ENCODE peak calls at places on chromosome 21, in seven cellular contexts. D is GM10248, G is T47D, E is brain microvascular endothelial cell, O is substantia nigra, J is NCI-H226, S is H4. Z is an unnamed sample.

GRCh38 chr21:44800971-44801467 is 601 bp downstream of the UBE2G2 start:
- DNase-seq in D (peak; percentile 75), G (peak; percentile 71), E (no peak), O (no peak), J (no peak), S (no peak), Z (no peak)

GRCh38 chr21:44749116-44749758 is 37.9 kb upstream of the TSPEAR start:
- DNase-seq in D (no peak), G (no peak), E (no peak), O (no peak), J (no peak), S (no peak), Z (no peak)

GRCh38 chr21:45224189-45224938 is 63.3 kb downstream of the POFUT2 start:
- DNase-seq in D (peak; percentile 47), G (no peak), E (peak; percentile 5), O (no peak), J (no peak), S (no peak), Z (no peak)

GRCh38 chr21:45327458-45328197 is 39.9 kb upstream of the POFUT2 start:
- DNase-seq in D (no peak), G (no peak), E (no peak), O (no peak), J (no peak), S (no peak), Z (no peak)

GRCh38 chr21:39169906-39170305 is 13.3 kb downstream of the PSMG1 start:
- DNase-seq in D (no peak), G (no peak), E (no peak), O (no peak), J (no peak), S (no peak), Z (no peak)

GRCh38 chr21:34933609-34934345 is 115.3 kb downstream of the RUNX1 start:
- DNase-seq in D (peak; percentile 41), G (no peak), E (no peak), O (no peak), J (no peak), S (no peak), Z (no peak)

GRCh38 chr21:15558884-15559283 is 170.9 kb upstream of the USP25 start:
- DNase-seq in D (no peak), G (no peak), E (no peak), O (no peak), J (no peak), S (no peak), Z (no peak)

GRCh38 chr21:16460936-16461335 is 731.2 kb downstream of the USP25 start:
- DNase-seq in D (no peak), G (peak; percentile 29), E (no peak), O (no peak), J (no peak), S (no peak), Z (no peak)

GRCh38 chr21:45357436-45358260 is 47.3 kb upstream of the COL18A1 start:
- DNase-seq in D (no peak), G (no peak), E (no peak), O (no peak), J (no peak), S (no peak), Z (no peak)

GRCh38 chr21:28069446-28069845 is 923.2 kb downstream of the LTN1 start:
- DNase-seq in D (no peak), G (no peak), E (peak; percentile 60), O (no peak), J (no peak), S (no peak), Z (no peak)

GRCh38 chr21:37764696-37765095 is 151.6 kb downstream of the KCNJ6 start:
- DNase-seq in D (no peak), G (no peak), E (no peak), O (no peak), J (no peak), S (no peak), Z (no peak)

GRCh38 chr21:34952701-34953100 is 96.4 kb downstream of the RUNX1 start:
- DNase-seq in D (no peak), G (no peak), E (no peak), O (no peak), J (peak; percentile 21), S (no peak), Z (no peak)

GRCh38 chr21:34511154-34511553 is 856 bp downstream of the KCNE1 start:
- DNase-seq in D (no peak), G (no peak), E (no peak), O (no peak), J (peak; percentile 10), S (no peak), Z (no peak)

GRCh38 chr21:41441546-41441945 is 15.5 kb downstream of the MX1 start:
- DNase-seq in D (no peak), G (no peak), E (no peak), O (no peak), J (no peak), S (no peak), Z (no peak)

GRCh38 chr21:43937898-43938309 is 72.9 kb downstream of the AGPAT3 start:
- DNase-seq in D (peak; percentile 65), G (no peak), E (no peak), O (no peak), J (no peak), S (no peak), Z (no peak)

GRCh38 chr21:44547656-44548331 is 3.5 kb downstream of the KRTAP10-2 start:
- DNase-seq in D (no peak), G (peak; percentile 23), E (no peak), O (no peak), J (no peak), S (no peak), Z (no peak)

GRCh38 chr21:26835027-26835713 is 10.0 kb downstream of the ADAMTS1 start:
- DNase-seq in D (no peak), G (no peak), E (peak; percentile 60), O (no peak), J (peak; percentile 67), S (peak; percentile 81), Z (no peak)

GRCh38 chr21:34598931-34599400 is 15.9 kb downstream of the RCAN1 start:
- DNase-seq in D (no peak), G (no peak), E (no peak), O (no peak), J (no peak), S (no peak), Z (no peak)

GRCh38 chr21:43775795-43776430 is at the start of gene CSTB:
- DNase-seq in D (peak; percentile 88), G (peak; percentile 73), E (no peak), O (peak; percentile 79), J (no peak), S (peak; percentile 70), Z (no peak)

GRCh38 chr21:33025471-33026298 is at the start of gene OLIG2:
- DNase-seq in D (peak; percentile 14), G (no peak), E (no peak), O (peak; percentile 97), J (no peak), S (peak; percentile 85), Z (no peak)

GRCh38 chr21:14755086-14755485 is 209.0 kb upstream of the SAMSN1 start:
- DNase-seq in D (no peak), G (no peak), E (no peak), O (no peak), J (no peak), S (no peak), Z (no peak)

GRCh38 chr21:45416619-45417018 is 11.7 kb downstream of the COL18A1 start:
- DNase-seq in D (no peak), G (no peak), E (no peak), O (no peak), J (no peak), S (no peak), Z (no peak)

GRCh38 chr21:29487154-29487553 is 188.4 kb downstream of the BACH1 start:
- DNase-seq in D (no peak), G (no peak), E (no peak), O (peak; percentile 10), J (no peak), S (no peak), Z (no peak)

GRCh38 chr21:46304955-46305354 is 18.7 kb downstream of the C21orf58 start:
- DNase-seq in D (no peak), G (no peak), E (no peak), O (peak; percentile 35), J (no peak), S (no peak), Z (no peak)

GRCh38 chr21:32298148-32298559 is 501 bp upstream of the MRAP start:
- DNase-seq in D (no peak), G (no peak), E (no peak), O (no peak), J (no peak), S (no peak), Z (no peak)

GRCh38 chr21:43884012-43884860 is 19.2 kb downstream of the AGPAT3 start:
- DNase-seq in D (peak; percentile 74), G (peak; percentile 36), E (peak; percentile 33), O (no peak), J (no peak), S (peak; percentile 34), Z (no peak)

GRCh38 chr21:16644690-16645089 is 868.2 kb upstream of the CXADR start:
- DNase-seq in D (no peak), G (no peak), E (no peak), O (no peak), J (no peak), S (no peak), Z (no peak)

GRCh38 chr21:42360317-42360716 is 6.0 kb downstream of the TFF1 start:
- DNase-seq in D (no peak), G (no peak), E (no peak), O (no peak), J (no peak), S (no peak), Z (no peak)

GRCh38 chr21:46550511-46550941 is 54.4 kb downstream of the S100B start:
- DNase-seq in D (no peak), G (no peak), E (no peak), O (no peak), J (no peak), S (no peak), Z (no peak)

GRCh38 chr21:16573581-16573980 is 843.8 kb downstream of the USP25 start:
- DNase-seq in D (no peak), G (peak; percentile 41), E (peak; percentile 53), O (no peak), J (peak; percentile 38), S (no peak), Z (no peak)

GRCh38 chr21:16305686-16306085 is 575.9 kb downstream of the USP25 start:
- DNase-seq in D (no peak), G (no peak), E (peak; percentile 18), O (peak; percentile 11), J (no peak), S (no peak), Z (no peak)

GRCh38 chr21:39182484-39183271 is 573 bp downstream of the PSMG1 start:
- DNase-seq in D (no peak), G (peak; percentile 56), E (peak; percentile 17), O (no peak), J (no peak), S (no peak), Z (no peak)